ENCODE peak calls at places on chromosomes 13 and 19, in six cellular contexts. J is choroid plexus epithelial cell, Y is cardiac muscle cell, Q is colonic mucosa, W is HepG2, L is astrocyte. N is an unnamed sample.

GRCh38 chr13:69676286-69676685 is 431.3 kb upstream of the ATXN8OS start:
- DNase-seq in L (no peak), W (no peak), Y (no peak), Q (no peak), J (no peak), N (no peak)

GRCh38 chr19:12093777-12094176 is 29.2 kb downstream of the ZNF844 start:
- DNase-seq in W (no peak), Y (no peak), L (no peak), J (no peak), Q (no peak), N (no peak)

GRCh38 chr13:65999441-65999840 is 1230.7 kb downstream of the PCDH9 start:
- DNase-seq in Q (no peak), L (no peak), W (no peak), J (no peak), Y (no peak), N (no peak)

GRCh38 chr13:40026741-40027140 is 371.3 kb downstream of the COG6 start:
- DNase-seq in Q (no peak), Y (no peak), W (no peak), L (no peak), J (no peak), N (no peak)

GRCh38 chr19:19626516-19627441 is 1.2 kb downstream of the LPAR2 start:
- DNase-seq in W (no peak), L (no peak), J (no peak), Q (no peak), Y (no peak), N (no peak)

GRCh38 chr13:70829748-70830147 is 721.5 kb upstream of the KLHL1 start:
- DNase-seq in Y (no peak), W (no peak), L (no peak), Q (no peak), J (no peak), N (no peak)

GRCh38 chr13:98540476-98540875 is 36.4 kb downstream of the STK24 start:
- DNase-seq in W (no peak), Q (no peak), L (peak), Y (no peak), J (no peak), N (no peak)

GRCh38 chr19:54178581-54179261 is 5.8 kb upstream of the TMC4 start:
- DNase-seq in Y (no peak), L (no peak), W (no peak), J (no peak), Q (peak), N (no peak)

GRCh38 chr13:109162248-109163051 is 533.0 kb downstream of the MYO16 start:
- DNase-seq in J (no peak), Q (no peak), W (no peak), L (no peak), Y (no peak), N (no peak)

GRCh38 chr19:4233282-4233853 is 4.0 kb downstream of the EBI3 start:
- DNase-seq in W (peak), L (no peak), Q (peak), Y (peak), J (peak), N (peak)

GRCh38 chr13:23460309-23460708 is 26.8 kb upstream of the SACS start:
- DNase-seq in L (no peak), Q (no peak), Y (no peak), J (no peak), W (no peak), N (no peak)

GRCh38 chr13:98577823-98578285 is 947 bp upstream of the STK24 start:
- DNase-seq in Y (no peak), W (peak), L (no peak), Q (no peak), J (no peak), N (no peak)

GRCh38 chr13:59978862-59979261 is 184.9 kb downstream of the DIAPH3 start:
- DNase-seq in Y (no peak), Q (no peak), J (no peak), L (no peak), W (no peak), N (no peak)

GRCh38 chr13:19059016-19059780 is 122.4 kb downstream of the TUBA3C start:
- DNase-seq in J (no peak), W (no peak), L (no peak), Q (no peak), Y (no peak), N (no peak)

GRCh38 chr19:40716655-40717324 is at the start of the genes COQ8B and ITPKC:
- DNase-seq in Y (peak), J (peak), Q (peak), L (peak), W (peak), N (peak)
- TF ChIP-seq CTCF in Y (no peak), J (no peak), Q (no peak), L (no peak), W (no peak), N (no peak)

GRCh38 chr13:94009696-94010095 is 469.8 kb downstream of the DCT start:
- DNase-seq in W (no peak), L (peak), Q (no peak), Y (peak), J (peak), N (peak)

GRCh38 chr13:94006271-94006670 is 473.2 kb downstream of the DCT start:
- DNase-seq in W (peak), Q (no peak), J (no peak), L (no peak), Y (no peak), N (no peak)

GRCh38 chr13:94007072-94007471 is 472.4 kb downstream of the DCT start:
- DNase-seq in Y (no peak), L (no peak), Q (no peak), J (no peak), W (no peak), N (peak)
- H3K4me3 ChIP-seq in Y (no peak), L (no peak), Q (no peak), J (no peak), W (no peak), N (no peak)

GRCh38 chr19:8250596-8250995 is 41.4 kb downstream of the CERS4 start:
- DNase-seq in W (no peak), L (no peak), J (no peak), Y (no peak), Q (no peak), N (no peak)

GRCh38 chr19:8253678-8254077 is 44.5 kb downstream of the CERS4 start:
- DNase-seq in Y (no peak), J (no peak), L (no peak), W (no peak), Q (no peak), N (peak)

GRCh38 chr19:8248348-8249328 is 39.5 kb downstream of the CERS4 start:
- DNase-seq in Q (no peak), J (no peak), W (no peak), Y (no peak), L (no peak), N (no peak)

GRCh38 chr19:8252922-8253589 is 43.9 kb downstream of the CERS4 start:
- DNase-seq in L (peak), J (peak), Q (peak), W (peak), Y (peak), N (peak)

DNA sequence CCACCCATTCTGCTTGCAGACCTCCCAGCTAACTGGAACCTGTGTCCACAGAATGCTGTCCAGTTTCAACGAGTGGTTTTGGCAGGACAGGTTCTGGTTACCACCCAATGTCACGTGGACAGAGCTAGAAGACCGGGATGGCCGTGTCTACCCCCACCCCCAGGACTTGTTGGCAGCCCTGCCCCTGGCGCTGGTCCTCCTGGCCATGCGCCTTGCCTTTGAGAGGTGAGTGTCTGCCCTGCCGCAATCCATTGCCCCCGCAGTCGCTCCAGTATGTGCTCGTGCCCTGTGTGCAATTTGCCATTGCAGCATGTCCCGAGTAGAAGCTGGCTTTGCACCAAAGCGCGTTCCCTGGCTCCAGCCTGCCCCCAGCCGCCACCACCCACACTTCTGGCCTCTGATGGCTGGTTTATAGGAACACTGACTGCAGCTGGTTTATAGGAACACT is 41.9 kb downstream of the CERS4 start:
- DNase-seq in L (peak), W (no peak), Q (no peak), J (no peak), Y (peak), N (peak)
- TF ChIP-seq CTCF in L (no peak), W (peak), Q (no peak), J (no peak), Y (peak), N (peak)

DNA sequence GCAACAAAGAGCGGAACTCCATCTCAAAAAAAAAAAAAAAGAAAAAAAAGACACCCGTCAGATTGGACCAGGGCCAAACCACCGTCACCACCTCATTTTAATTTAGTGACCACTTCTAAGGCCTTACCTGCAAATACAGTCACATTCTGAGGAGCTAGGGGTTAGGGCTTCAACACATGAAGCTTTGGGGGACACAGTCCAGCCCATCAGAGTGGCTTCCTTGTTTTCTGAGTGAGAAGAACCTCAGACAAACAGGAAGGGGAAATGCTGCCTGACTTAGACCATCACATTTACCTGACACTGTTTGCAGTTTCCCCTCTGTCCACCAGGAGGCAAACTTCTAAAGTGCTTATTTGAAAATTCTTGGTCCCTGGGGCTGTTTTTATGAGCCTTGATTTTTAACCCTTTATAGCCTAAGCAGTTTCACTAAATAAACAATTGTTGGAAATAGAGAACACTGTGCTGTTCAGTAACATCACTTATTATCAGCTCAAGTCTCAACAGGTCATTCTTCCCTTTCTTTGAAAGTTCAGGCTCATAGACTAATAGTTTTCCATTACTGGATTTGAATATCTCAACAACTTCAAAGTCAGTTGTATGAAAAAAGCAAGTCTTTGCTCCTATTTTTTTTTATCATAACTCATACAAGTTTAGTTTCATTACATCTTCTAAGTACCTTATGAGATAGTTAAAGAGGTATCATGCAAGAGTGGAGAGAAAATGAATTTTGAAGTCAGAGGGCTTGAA is 74.9 kb upstream of the WASF3 start:
- DNase-seq in J (peak), L (peak), Y (peak), Q (peak), W (peak), N (peak)
- H3K4me3 ChIP-seq in J (peak), L (no peak), Y (no peak), Q (no peak), W (no peak), N (no peak)

GRCh38 chr19:56083668-56084067 is 37.4 kb downstream of the ZNF787 start:
- DNase-seq in Y (no peak), J (no peak), Q (no peak), L (no peak), W (no peak), N (no peak)

GRCh38 chr19:56084835-56085536 is 36.1 kb downstream of the ZNF787 start:
- DNase-seq in Q (no peak), L (no peak), Y (no peak), J (no peak), W (no peak), N (no peak)

GRCh38 chr19:56079609-56080008 is 41.5 kb downstream of the ZNF787 start:
- DNase-seq in Q (no peak), Y (no peak), L (no peak), W (no peak), J (no peak), N (no peak)

GRCh38 chr19:56076413-56076998 is 44.6 kb downstream of the ZNF787 start:
- DNase-seq in J (peak), L (no peak), Q (peak), Y (peak), W (peak), N (peak)

DNA sequence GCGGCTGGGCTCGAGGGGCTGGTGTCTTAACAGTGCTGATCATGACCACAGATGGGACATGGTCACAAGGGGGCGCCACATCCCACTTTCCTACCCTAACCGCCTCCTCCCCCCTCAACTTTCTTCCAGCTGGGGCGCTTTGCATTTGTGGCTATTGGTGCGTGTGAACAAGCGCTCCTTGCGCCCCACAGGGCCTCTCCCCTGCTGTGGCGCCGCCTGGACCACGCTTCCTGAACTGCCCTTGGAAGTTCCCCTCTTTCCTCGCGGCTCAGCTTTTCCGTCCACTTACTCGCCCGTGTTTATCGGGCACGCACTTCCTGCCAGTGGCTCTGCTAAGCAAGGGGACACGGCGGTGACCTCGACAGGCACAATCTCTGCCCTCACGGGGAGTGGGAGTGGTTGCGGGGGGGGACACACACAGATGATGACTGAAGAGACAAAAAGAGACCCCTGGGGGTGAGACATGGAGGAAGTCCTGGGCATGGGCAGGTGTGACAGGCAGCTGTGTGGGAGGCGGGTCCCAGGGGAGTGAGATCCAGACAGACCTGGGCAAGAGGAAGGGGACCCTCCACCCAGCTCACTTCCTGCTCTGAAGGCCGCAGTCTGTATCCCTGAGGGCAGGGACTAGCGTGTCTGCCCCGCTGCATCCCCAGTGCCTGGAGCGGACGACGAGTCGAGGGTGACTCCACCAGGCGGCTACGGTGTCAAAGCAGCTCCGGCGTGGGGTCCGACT is 40.3 kb downstream of the ZNF787 start:
- DNase-seq in W (peak), Y (peak), J (peak), L (peak), Q (peak), N (peak)
- TF ChIP-seq CTCF in W (peak), Y (peak), J (peak), L (peak), Q (peak), N (peak)

GRCh38 chr19:932647-933552 is 7.1 kb downstream of the ARID3A start:
- DNase-seq in L (peak), Q (peak), J (peak), Y (peak), W (no peak), N (peak)
- H3K4me3 ChIP-seq in L (peak), Q (no peak), J (peak), Y (no peak), W (peak), N (peak)

N was measured in fibroblast of mammary gland.